ENCODE peak calls at places on chromosomes 16 and 17, in seven cellular contexts. O is HFFc6, C is BE2C, H is SK-N-SH, A is neural crest cell, G is choroid plexus epithelial cell, I is GM10248. T is an unnamed sample.

GRCh38 chr16:1708768-1709180 is 2.8 kb downstream of the MAPK8IP3 start:
- DNase-seq in H (no peak), O (no peak), C (peak), A (no peak), I (no peak), G (peak), T (no peak)

GRCh38 chr16:19808061-19808621 is 76.5 kb downstream of the GPRC5B start:
- DNase-seq in I (peak), A (no peak), O (no peak), H (no peak), G (peak), C (no peak), T (no peak)

GRCh38 chr16:81873843-81874752 is 95.0 kb downstream of the PLCG2 start:
- DNase-seq in O (peak), A (peak), I (peak), H (peak), C (peak), G (peak), T (peak)

GRCh38 chr17:43832168-43832975 is 574 bp downstream of the MPP3 start:
- DNase-seq in O (peak), G (peak), I (no peak), A (peak), H (peak), C (peak), T (peak)

GRCh38 chr16:30948087-30948955 is 547 bp upstream of the ORAI3 start:
- DNase-seq in I (peak), H (peak), A (peak), G (peak), O (peak), C (peak), T (peak)

GRCh38 chr16:81786321-81786720 is 7.2 kb downstream of the PLCG2 start:
- DNase-seq in C (no peak), O (peak), I (no peak), G (peak), A (no peak), H (no peak), T (no peak)

GRCh38 chr17:44002141-44002848 is 2.1 kb upstream of the NAGS start:
- DNase-seq in G (peak), I (no peak), C (no peak), O (peak), A (no peak), H (no peak), T (no peak)

GRCh38 chr17:59547131-59547915 is 18.1 kb upstream of the DHX40 start:
- DNase-seq in I (no peak), C (peak), A (no peak), H (peak), G (no peak), O (no peak), T (peak)

GRCh38 chr16:67714522-67714921 is 4.6 kb downstream of the GFOD2 start:
- DNase-seq in G (no peak), O (no peak), H (no peak), A (no peak), I (no peak), C (no peak), T (no peak)

GRCh38 chr16:3879258-3879886 is 1.1 kb downstream of the CREBBP start:
- DNase-seq in O (no peak), A (no peak), H (peak), G (peak), I (no peak), C (peak), T (peak)

GRCh38 chr17:35448214-35448898 is at the start of gene SLFN13:
- DNase-seq in I (peak), A (peak), H (peak), C (no peak), O (peak), G (peak), T (peak)

GRCh38 chr17:52147431-52147830 is 11.1 kb downstream of the CA10 start:
- DNase-seq in I (no peak), O (no peak), A (no peak), C (no peak), G (no peak), H (no peak), T (no peak)

GRCh38 chr17:18257747-18258355 is 687 bp downstream of the FLII start:
- DNase-seq in C (peak), O (peak), H (peak), G (peak), A (no peak), I (peak), T (peak)

GRCh38 chr17:8326591-8327583 is 12.8 kb upstream of the ODF4 start:
- DNase-seq in C (peak), A (peak), I (peak), H (peak), G (peak), O (no peak), T (peak)

DNA sequence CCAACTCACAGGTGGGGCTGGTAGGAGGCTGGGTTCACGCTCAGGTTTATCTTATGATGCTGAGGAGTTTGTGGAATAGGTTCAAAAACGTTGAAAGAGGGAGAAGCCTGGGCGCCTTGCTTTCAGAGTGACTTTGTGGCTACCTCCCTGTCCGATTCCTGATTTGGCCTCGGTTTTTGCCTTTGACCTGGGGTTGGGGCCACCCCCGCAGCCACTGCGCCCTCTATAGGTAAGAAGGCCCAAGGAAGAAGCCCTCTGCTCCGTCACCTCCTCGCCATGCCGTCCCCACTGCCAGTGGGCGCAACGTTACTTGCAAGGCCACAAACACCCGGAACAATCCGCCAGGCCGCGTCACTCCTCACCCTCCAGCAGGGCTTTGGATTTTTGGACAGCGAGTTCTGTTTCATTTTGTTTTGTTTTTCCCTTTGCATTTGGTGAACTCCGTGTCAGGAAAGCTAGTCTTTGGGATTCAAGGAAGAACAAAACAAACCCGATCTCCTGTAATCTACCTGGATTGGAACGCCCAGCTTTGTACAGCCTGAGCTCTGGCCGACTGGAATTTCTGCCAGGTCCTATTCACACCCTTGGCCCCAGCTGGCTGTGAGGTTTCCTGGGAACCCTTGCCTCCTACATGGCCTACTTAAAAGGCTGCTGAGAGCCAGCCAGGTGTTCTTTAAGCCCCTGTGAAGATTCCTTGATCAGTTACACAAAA is 60.7 kb downstream of the TBC1D16 start:
- DNase-seq in G (no peak), H (peak), O (no peak), A (no peak), I (no peak), C (no peak), T (no peak)
- TF ChIP-seq CTCF in G (peak), H (peak), O (peak), A (peak), I (peak), C (peak), T (peak)

DNA sequence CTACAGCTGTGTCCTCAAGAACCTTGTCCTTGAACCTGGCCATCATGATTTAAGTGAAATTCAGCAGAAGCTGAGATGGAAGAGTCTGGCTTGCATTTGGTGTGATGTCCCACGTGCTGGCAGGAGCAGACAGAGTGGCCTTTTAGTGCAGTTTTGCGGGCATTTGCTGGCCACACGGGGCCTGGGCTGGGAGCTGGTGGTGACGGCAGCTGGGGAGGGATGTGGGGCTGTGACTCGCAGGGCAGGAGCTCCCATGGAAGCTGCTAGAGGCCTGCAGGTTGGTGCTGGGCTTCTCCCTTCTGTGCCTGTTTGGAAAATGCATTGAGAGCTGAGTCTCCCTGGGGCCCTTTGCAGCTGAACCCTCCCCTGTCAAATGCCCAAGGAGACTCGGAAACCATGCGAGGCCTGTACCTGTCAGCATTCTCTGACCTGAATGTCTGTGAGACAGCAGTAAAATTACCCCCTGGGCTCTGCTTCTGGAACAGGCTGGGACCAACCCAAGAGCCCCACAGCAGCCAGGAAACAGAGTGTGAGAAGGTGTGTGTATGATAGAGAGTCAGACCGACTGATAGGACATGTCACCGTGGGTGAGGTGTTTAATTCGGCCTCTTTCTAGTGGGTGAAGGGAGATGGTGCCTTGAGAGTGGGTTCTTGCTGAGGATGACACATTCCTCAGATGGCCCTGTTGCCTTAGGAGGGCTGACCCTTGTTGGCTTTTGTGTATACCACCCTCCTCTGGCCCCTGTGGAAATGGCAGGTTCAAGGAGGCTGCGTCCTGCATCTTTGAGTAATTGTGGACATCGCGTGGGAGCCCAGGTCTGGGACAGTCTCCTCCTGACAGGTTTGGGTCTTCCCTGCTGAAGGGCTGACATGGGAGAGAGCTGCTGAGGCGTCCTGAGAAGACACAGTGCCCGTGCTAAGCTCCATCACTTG is 145.5 kb downstream of the MSI2 start:
- DNase-seq in I (peak), A (no peak), G (no peak), C (no peak), O (no peak), H (peak), T (no peak)
- TF ChIP-seq CTCF in I (no peak), A (no peak), G (peak), C (peak), O (no peak), H (peak), T (no peak)

GRCh38 chr17:82385559-82386255 is 14.1 kb downstream of the UTS2R start:
- DNase-seq in H (no peak), I (no peak), O (no peak), G (no peak), A (no peak), C (no peak), T (no peak)

GRCh38 chr17:82383411-82383810 is 11.8 kb downstream of the UTS2R start:
- DNase-seq in H (peak), A (no peak), I (no peak), C (no peak), O (no peak), G (no peak), T (peak)

GRCh38 chr17:82386256-82386831 is 14.8 kb downstream of the UTS2R start:
- DNase-seq in A (no peak), O (no peak), G (no peak), I (no peak), C (no peak), H (no peak), T (no peak)

GRCh38 chr17:82384051-82384729 is 12.6 kb downstream of the UTS2R start:
- DNase-seq in O (no peak), I (no peak), A (no peak), G (no peak), H (peak), C (peak), T (no peak)

DNA sequence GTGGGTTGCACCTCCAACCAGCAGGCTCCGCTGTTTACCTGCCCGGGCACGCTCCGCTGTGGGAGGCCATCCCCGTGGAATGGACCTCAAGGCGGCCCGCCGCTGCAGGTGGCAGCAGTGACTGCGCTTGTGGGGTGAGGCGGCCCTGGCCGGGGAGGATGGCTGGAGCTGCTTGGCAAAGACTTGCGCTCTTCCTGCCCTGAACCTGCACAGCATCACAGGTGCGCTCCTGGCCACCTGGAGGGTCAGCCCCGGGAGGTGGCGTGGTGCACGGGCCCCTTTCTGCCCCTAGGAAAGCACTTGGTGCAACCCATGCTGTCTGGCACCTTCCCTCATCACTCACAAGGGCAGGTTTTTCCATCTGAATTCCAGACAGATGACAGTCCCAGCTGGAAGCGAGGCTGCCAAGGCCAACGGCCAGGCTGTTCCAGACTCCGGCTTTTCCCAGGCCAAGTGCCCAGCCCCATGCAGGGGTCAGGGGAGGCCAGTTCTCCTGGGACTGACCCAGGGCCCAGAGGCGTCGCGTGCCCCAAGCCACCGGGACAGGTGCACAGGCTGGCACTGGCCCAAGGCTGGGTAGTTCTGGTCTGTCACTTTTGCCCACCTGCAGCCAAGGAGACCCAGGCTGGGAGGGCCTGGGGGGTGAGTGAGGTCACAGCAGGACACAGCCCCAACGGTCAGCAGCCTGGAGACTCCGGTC is 13.3 kb downstream of the UTS2R start:
- DNase-seq in A (no peak), H (peak), O (peak), G (no peak), I (no peak), C (no peak), T (peak)
- TF ChIP-seq CTCF in A (no peak), H (no peak), O (no peak), G (no peak), I (no peak), C (peak), T (no peak)

GRCh38 chr17:76391200-76391715 is 6.8 kb downstream of the SPHK1 start:
- DNase-seq in G (no peak), I (no peak), A (no peak), H (no peak), O (no peak), C (no peak), T (no peak)

GRCh38 chr17:76386966-76387765 is 2.8 kb downstream of the SPHK1 start:
- DNase-seq in I (no peak), A (no peak), G (no peak), C (no peak), O (no peak), H (no peak), T (no peak)

GRCh38 chr17:76385892-76386786 is 1.7 kb downstream of the SPHK1 start:
- DNase-seq in G (peak), O (peak), A (peak), I (peak), C (peak), H (peak), T (peak)

GRCh38 chr17:76390003-76390421 is 5.6 kb downstream of the SPHK1 start:
- DNase-seq in C (peak), O (no peak), A (no peak), G (no peak), I (no peak), H (no peak), T (peak)

DNA sequence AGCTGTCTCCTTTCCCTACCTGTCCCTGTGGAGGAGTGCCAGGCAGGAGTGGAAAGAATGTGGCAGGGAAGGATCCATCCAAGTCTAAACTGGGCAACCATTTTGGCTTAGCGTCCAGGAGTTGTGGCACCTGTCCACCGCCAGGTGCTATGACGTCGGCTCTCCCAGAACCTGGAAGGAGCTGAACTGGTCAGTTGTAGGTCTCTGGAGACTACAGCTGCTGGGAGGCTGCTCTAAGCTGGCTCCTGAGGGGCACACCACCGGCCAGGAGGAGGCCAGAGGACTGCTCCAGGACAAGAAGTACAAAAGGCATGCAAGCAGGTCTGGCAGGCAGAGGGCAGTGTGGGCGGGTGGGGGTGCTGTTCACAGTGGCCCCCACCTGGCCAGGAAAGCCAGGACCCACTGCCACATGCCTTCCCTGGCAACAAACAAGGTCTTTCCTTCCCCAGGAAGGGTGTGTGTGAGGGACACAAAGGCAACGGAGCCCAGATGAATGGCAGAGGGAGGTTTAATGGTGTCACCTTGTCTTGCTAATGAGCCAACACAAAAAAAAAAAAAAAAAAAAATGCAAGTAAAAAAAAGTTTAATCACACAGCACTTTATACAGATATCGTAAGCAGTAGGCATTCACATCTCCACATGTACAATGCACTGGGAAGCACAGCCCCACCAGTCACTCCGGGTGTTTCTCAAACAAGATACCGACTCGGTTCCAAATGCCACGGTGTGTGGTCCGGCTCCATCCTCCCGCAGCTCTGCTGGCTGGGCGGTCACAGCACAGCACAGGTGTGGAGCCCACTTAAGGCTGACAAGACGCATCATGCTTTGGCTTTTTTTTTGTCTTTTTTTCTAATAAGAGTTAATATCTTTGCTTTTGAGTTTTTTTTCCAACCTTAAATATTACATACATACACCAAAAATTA is 4.8 kb downstream of the SPHK1 start:
- DNase-seq in I (no peak), H (no peak), G (no peak), A (no peak), C (no peak), O (no peak), T (no peak)
- TF ChIP-seq CTCF in I (no peak), H (no peak), G (peak), A (no peak), C (no peak), O (peak), T (no peak)

DNA sequence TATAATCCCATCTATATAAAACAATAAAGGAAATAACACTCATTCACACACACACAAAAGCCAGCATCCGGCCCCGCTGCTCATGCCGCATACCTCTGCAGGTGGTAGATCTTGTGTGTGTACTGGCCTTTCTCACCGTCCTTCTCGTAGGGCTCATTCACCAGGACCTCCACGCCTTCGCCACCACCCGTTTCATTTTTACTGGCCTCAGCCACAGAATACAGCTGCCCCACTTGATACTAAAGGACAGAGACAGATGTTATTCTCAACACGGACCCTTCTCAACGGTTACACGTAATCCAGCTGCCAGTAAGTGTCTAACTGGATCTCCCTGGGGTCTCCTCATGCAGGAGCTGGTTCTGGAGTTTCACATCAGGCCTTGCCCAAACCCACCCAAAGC is 9.7 kb downstream of the PITPNA start:
- DNase-seq in A (no peak), G (no peak), I (peak), C (no peak), O (no peak), H (no peak), T (no peak)
- TF ChIP-seq CTCF in A (no peak), G (no peak), I (no peak), C (no peak), O (no peak), H (no peak), T (no peak)

GRCh38 chr17:55996826-55997225 is 156.4 kb upstream of the ANKFN1 start:
- DNase-seq in H (no peak), C (no peak), G (no peak), I (no peak), A (no peak), O (peak), T (no peak)
- TF ChIP-seq CTCF in H (peak), C (no peak), G (no peak), I (no peak), A (peak), O (peak), T (peak)

GRCh38 chr17:20941872-20942271 is 100.9 kb downstream of the USP22 start:
- DNase-seq in C (no peak), O (no peak), I (no peak), G (no peak), H (no peak), A (no peak), T (no peak)

GRCh38 chr17:20948984-20949777 is 93.6 kb downstream of the USP22 start:
- DNase-seq in I (no peak), A (no peak), C (no peak), O (no peak), H (no peak), G (no peak), T (no peak)

DNA sequence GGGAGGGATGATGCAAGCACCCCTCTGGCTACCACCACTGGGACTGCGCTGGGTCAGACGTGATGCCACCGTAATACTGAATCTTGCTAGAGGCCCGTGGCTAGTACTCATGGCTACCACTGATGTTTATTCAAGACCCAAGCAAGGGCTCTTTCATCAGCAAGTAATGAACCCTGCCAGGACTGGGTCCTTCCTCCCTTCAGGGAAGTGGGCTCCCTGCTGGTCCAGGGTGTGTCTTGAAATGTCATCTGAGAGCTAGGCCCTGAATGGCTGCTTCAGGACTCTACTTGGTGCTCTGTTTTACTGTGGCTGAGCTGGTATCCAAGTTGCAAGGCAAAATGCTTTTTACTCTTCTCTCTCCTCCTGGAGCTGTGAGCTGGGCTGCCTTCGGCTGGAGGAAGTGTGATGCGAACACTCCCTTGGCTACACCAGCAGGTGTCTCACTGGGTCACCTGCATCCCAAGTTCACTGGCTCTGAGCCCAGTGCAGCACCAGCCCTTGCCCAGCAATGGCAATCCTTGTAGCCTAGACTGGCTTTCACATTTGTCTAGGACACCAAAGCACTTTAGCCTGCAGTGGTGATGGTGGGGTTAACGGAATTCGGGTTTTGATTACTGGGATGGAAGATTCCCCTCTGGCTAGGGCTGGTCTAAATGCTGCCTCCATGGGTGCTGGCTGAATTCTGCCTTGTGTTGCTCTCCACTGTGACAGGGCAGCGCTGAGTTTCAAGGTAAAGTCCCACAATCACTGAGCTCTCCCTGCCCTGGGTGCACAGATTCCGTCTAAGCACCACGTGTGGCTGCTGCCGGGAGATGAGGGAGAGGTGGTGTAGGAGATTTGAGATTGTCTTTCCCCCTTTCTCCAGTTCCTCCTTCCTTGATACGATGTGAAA is 98.6 kb downstream of the USP22 start:
- DNase-seq in I (peak), H (no peak), C (no peak), A (no peak), G (peak), O (no peak), T (peak)
- TF ChIP-seq CTCF in I (peak), H (peak), C (peak), A (peak), G (peak), O (peak), T (no peak)

T was measured in glutamatergic neuron.